ENCODE peak calls at places on chromosome 17, in six cellular contexts. Y is NCI-H1092; D is stimulated activated CD4-positive, alpha-beta T cell treated with anti-CD3 and anti-CD28 coated beads, Interleukin-15, amount 100 ng/mL, for 24 hours; Q is SJCRH30; J is effector memory CD8-positive, alpha-beta T cell; Z is activated CD4-positive, alpha-beta T cell treated with anti-CD3 and anti-CD28 coated beads for 24 hours. F is an unnamed sample.

GRCh38 chr17:47684535-47685193 is 9.3 kb upstream of the TBKBP1 start:
- DNase-seq in Y (no peak), D (no peak), Q (no peak), J (no peak), Z (no peak), F (no peak)

GRCh38 chr17:78864117-78864516 is 23.5 kb upstream of the USP36 start:
- DNase-seq in Y (no peak), D (no peak), Q (no peak), J (no peak), Z (no peak), F (no peak)

GRCh38 chr17:9386401-9386800 is 189.2 kb downstream of the STX8 start:
- DNase-seq in Y (no peak), D (no peak), Q (no peak), J (no peak), Z (no peak), F (no peak)

GRCh38 chr17:43477832-43478634 is 5.7 kb upstream of the DHX8 start:
- DNase-seq in Y (no peak), D (no peak), Q (no peak), J (no peak), Z (no peak), F (no peak)

GRCh38 chr17:40922239-40922638 is 15.2 kb downstream of the KRT23 start:
- DNase-seq in Y (no peak), D (no peak), Q (peak), J (no peak), Z (no peak), F (peak)

GRCh38 chr17:7060165-7060890 is 16.4 kb upstream of the SLC16A11 start:
- DNase-seq in Y (no peak), D (peak), Q (no peak), J (no peak), Z (peak), F (no peak)

GRCh38 chr17:16486373-16487250 is 5.4 kb downstream of the LRRC75A start:
- DNase-seq in Y (peak), D (no peak), Q (peak), J (no peak), Z (no peak), F (peak)

GRCh38 chr17:7380321-7380720 is 568 bp upstream of the TNK1 start:
- DNase-seq in Y (no peak), D (no peak), Q (peak), J (no peak), Z (no peak), F (peak)

GRCh38 chr17:27573548-27573947 is 57.4 kb upstream of the LGALS9 start:
- DNase-seq in Y (no peak), D (no peak), Q (no peak), J (no peak), Z (no peak), F (no peak)

GRCh38 chr17:65219124-65219523 is 82.0 kb downstream of the RGS9 start:
- DNase-seq in Y (no peak), D (no peak), Q (no peak), J (no peak), Z (no peak), F (no peak)

GRCh38 chr17:37221865-37222264 is 153.9 kb upstream of the C17orf78 start:
- DNase-seq in Y (no peak), D (no peak), Q (no peak), J (no peak), Z (no peak), F (no peak)

GRCh38 chr17:34242553-34242952 is 12.5 kb upstream of the CCL2 start:
- DNase-seq in Y (no peak), D (no peak), Q (no peak), J (no peak), Z (no peak), F (no peak)

GRCh38 chr17:31490991-31491793 is 99.7 kb downstream of the RAB11FIP4 start:
- DNase-seq in Y (no peak), D (no peak), Q (no peak), J (no peak), Z (no peak), F (no peak)

F was measured in BE2C.